ENCODE peak calls at places on chromosome 18, in ten cellular contexts. One of them, this sample, is unnamed. For H3K27me3, the result is how much of the 10 kb centered on the place peaks cover.

GRCh38 chr18:23900979-23901378 is 113.6 kb upstream of the TTC39C start:
- DNase-seq in neural progenitor cell: no peak
- DNase-seq in tibial artery: no peak
- DNase-seq in PC-9: no peak
- DNase-seq in PC-3: no peak
- DNase-seq in keratinocyte: no peak
- DNase-seq in thyroid gland: no peak
- DNase-seq in body of pancreas: no peak
- DNase-seq in psoas muscle: no peak
- DNase-seq in hepatocyte: no peak
- DNase-seq in this sample: no peak

GRCh38 chr18:2961828-2962227 is 51.1 kb downstream of the LPIN2 start:
- DNase-seq in neural progenitor cell: no peak
- DNase-seq in tibial artery: peak
- DNase-seq in PC-9: no peak
- DNase-seq in PC-3: no peak
- DNase-seq in keratinocyte: no peak
- DNase-seq in thyroid gland: peak
- DNase-seq in body of pancreas: no peak
- DNase-seq in psoas muscle: no peak
- DNase-seq in hepatocyte: no peak
- DNase-seq in this sample: no peak

GRCh38 chr18:63177822-63178525 is 141.6 kb downstream of the BCL2 start:
- DNase-seq in neural progenitor cell: no peak
- DNase-seq in tibial artery: no peak
- DNase-seq in PC-9: no peak
- DNase-seq in PC-3: no peak
- DNase-seq in keratinocyte: no peak
- DNase-seq in thyroid gland: no peak
- DNase-seq in body of pancreas: no peak
- DNase-seq in psoas muscle: peak
- DNase-seq in hepatocyte: peak
- DNase-seq in this sample: no peak

GRCh38 chr18:34787931-34788532 is 77.9 kb downstream of the DTNA start:
- DNase-seq in neural progenitor cell: peak
- DNase-seq in tibial artery: no peak
- DNase-seq in PC-9: no peak
- DNase-seq in PC-3: peak
- DNase-seq in keratinocyte: no peak
- DNase-seq in thyroid gland: peak
- DNase-seq in body of pancreas: peak
- DNase-seq in psoas muscle: no peak
- DNase-seq in hepatocyte: peak
- DNase-seq in this sample: no peak

GRCh38 chr18:11996907-11997306 is 15.6 kb downstream of the IMPA2 start:
- DNase-seq in neural progenitor cell: no peak
- DNase-seq in tibial artery: no peak
- DNase-seq in PC-9: no peak
- DNase-seq in PC-3: no peak
- DNase-seq in keratinocyte: no peak
- DNase-seq in thyroid gland: no peak
- DNase-seq in body of pancreas: no peak
- DNase-seq in psoas muscle: peak
- DNase-seq in hepatocyte: no peak
- DNase-seq in this sample: no peak

GRCh38 chr18:48952287-48953095 is 1.7 kb upstream of the SMAD7 start:
- DNase-seq in neural progenitor cell: peak
- DNase-seq in tibial artery: peak
- DNase-seq in PC-9: peak
- DNase-seq in PC-3: peak
- DNase-seq in keratinocyte: no peak
- DNase-seq in thyroid gland: peak
- DNase-seq in body of pancreas: peak
- DNase-seq in psoas muscle: peak
- DNase-seq in hepatocyte: peak
- DNase-seq in this sample: no peak

GRCh38 chr18:3624818-3625716 is 175.1 kb downstream of the TGIF1 start:
- DNase-seq in neural progenitor cell: no peak
- DNase-seq in tibial artery: no peak
- DNase-seq in PC-9: peak
- DNase-seq in PC-3: peak
- DNase-seq in keratinocyte: peak
- DNase-seq in thyroid gland: no peak
- DNase-seq in body of pancreas: no peak
- DNase-seq in psoas muscle: no peak
- DNase-seq in hepatocyte: peak
- DNase-seq in this sample: peak

GRCh38 chr18:9997711-9998110 is 83.9 kb downstream of the VAPA start:
- DNase-seq in neural progenitor cell: no peak
- DNase-seq in tibial artery: no peak
- DNase-seq in PC-9: no peak
- DNase-seq in PC-3: no peak
- DNase-seq in keratinocyte: no peak
- DNase-seq in thyroid gland: no peak
- DNase-seq in body of pancreas: no peak
- DNase-seq in psoas muscle: no peak
- DNase-seq in hepatocyte: no peak
- DNase-seq in this sample: no peak

GRCh38 chr18:69659142-69659651 is 258.5 kb downstream of the DOK6 start:
- DNase-seq in neural progenitor cell: no peak
- DNase-seq in tibial artery: no peak
- DNase-seq in PC-9: no peak
- DNase-seq in PC-3: no peak
- DNase-seq in keratinocyte: no peak
- DNase-seq in thyroid gland: no peak
- DNase-seq in body of pancreas: no peak
- DNase-seq in psoas muscle: no peak
- DNase-seq in hepatocyte: peak
- DNase-seq in this sample: no peak

GRCh38 chr18:65753520-65753919 is 2.7 kb downstream of the CDH7 start:
- DNase-seq in neural progenitor cell: peak
- DNase-seq in tibial artery: no peak
- DNase-seq in PC-9: no peak
- DNase-seq in PC-3: peak
- DNase-seq in keratinocyte: no peak
- DNase-seq in thyroid gland: no peak
- DNase-seq in body of pancreas: no peak
- DNase-seq in psoas muscle: no peak
- DNase-seq in hepatocyte: peak
- DNase-seq in this sample: no peak

GRCh38 chr18:58051765-58052460 is 7.9 kb downstream of the NEDD4L start:
- DNase-seq in neural progenitor cell: no peak
- DNase-seq in tibial artery: no peak
- DNase-seq in PC-9: no peak
- DNase-seq in PC-3: peak
- DNase-seq in keratinocyte: no peak
- DNase-seq in thyroid gland: no peak
- DNase-seq in body of pancreas: no peak
- DNase-seq in psoas muscle: no peak
- DNase-seq in hepatocyte: no peak
- DNase-seq in this sample: no peak

GRCh38 chr18:77360315-77361186 is 110.9 kb downstream of the GALR1 start:
- DNase-seq in neural progenitor cell: peak
- DNase-seq in tibial artery: no peak
- DNase-seq in PC-9: no peak
- DNase-seq in PC-3: no peak
- DNase-seq in keratinocyte: no peak
- DNase-seq in thyroid gland: no peak
- DNase-seq in body of pancreas: no peak
- DNase-seq in psoas muscle: no peak
- DNase-seq in hepatocyte: no peak
- DNase-seq in this sample: no peak

GRCh38 chr18:2036136-2036535 is 535.2 kb downstream of the METTL4 start:
- DNase-seq in neural progenitor cell: no peak
- DNase-seq in tibial artery: no peak
- DNase-seq in PC-9: no peak
- DNase-seq in PC-3: peak
- DNase-seq in keratinocyte: no peak
- DNase-seq in thyroid gland: no peak
- DNase-seq in body of pancreas: no peak
- DNase-seq in psoas muscle: no peak
- DNase-seq in hepatocyte: no peak
- DNase-seq in this sample: no peak

GRCh38 chr18:22324191-22325131 is 93.3 kb downstream of the CTAGE1 start:
- DNase-seq in neural progenitor cell: peak
- DNase-seq in tibial artery: peak
- DNase-seq in PC-9: no peak
- DNase-seq in PC-3: no peak
- DNase-seq in keratinocyte: no peak
- DNase-seq in thyroid gland: peak
- DNase-seq in body of pancreas: peak
- DNase-seq in psoas muscle: peak
- DNase-seq in hepatocyte: peak
- DNase-seq in this sample: no peak
- H3K4me3 ChIP-seq in neural progenitor cell: peak
- H3K4me3 ChIP-seq in tibial artery: peak
- H3K4me3 ChIP-seq in PC-9: no peak
- H3K4me3 ChIP-seq in PC-3: no peak
- H3K4me3 ChIP-seq in keratinocyte: peak
- H3K4me3 ChIP-seq in thyroid gland: no peak
- H3K4me3 ChIP-seq in body of pancreas: no peak
- H3K4me3 ChIP-seq in psoas muscle: peak
- H3K4me3 ChIP-seq in hepatocyte: peak
- H3K4me3 ChIP-seq in this sample: no peak

GRCh38 chr18:6219116-6219717 is 195.5 kb downstream of the L3MBTL4 start:
- DNase-seq in neural progenitor cell: peak
- DNase-seq in tibial artery: no peak
- DNase-seq in PC-9: peak
- DNase-seq in PC-3: peak
- DNase-seq in keratinocyte: no peak
- DNase-seq in thyroid gland: peak
- DNase-seq in body of pancreas: no peak
- DNase-seq in psoas muscle: no peak
- DNase-seq in hepatocyte: peak
- DNase-seq in this sample: no peak
- TF ChIP-seq CTCF in neural progenitor cell: peak
- TF ChIP-seq CTCF in tibial artery: peak
- TF ChIP-seq CTCF in PC-9: peak
- TF ChIP-seq CTCF in PC-3: peak
- TF ChIP-seq CTCF in keratinocyte: peak
- TF ChIP-seq CTCF in thyroid gland: peak
- TF ChIP-seq CTCF in body of pancreas: peak
- TF ChIP-seq CTCF in psoas muscle: peak
- TF ChIP-seq CTCF in hepatocyte: peak
- TF ChIP-seq CTCF in this sample: peak

GRCh38 chr18:47838396-47838795 is 92.1 kb downstream of the SMAD2 start:
- DNase-seq in neural progenitor cell: no peak
- DNase-seq in tibial artery: no peak
- DNase-seq in PC-9: no peak
- DNase-seq in PC-3: no peak
- DNase-seq in keratinocyte: no peak
- DNase-seq in thyroid gland: no peak
- DNase-seq in body of pancreas: no peak
- DNase-seq in psoas muscle: no peak
- DNase-seq in hepatocyte: no peak
- DNase-seq in this sample: no peak
- H3K27me3 ChIP-seq in neural progenitor cell: under half
- H3K27me3 ChIP-seq in tibial artery: under half
- H3K27me3 ChIP-seq in PC-9: under half
- H3K27me3 ChIP-seq in PC-3: under half
- H3K27me3 ChIP-seq in keratinocyte: under half
- H3K27me3 ChIP-seq in thyroid gland: under half
- H3K27me3 ChIP-seq in body of pancreas: under half
- H3K27me3 ChIP-seq in psoas muscle: under half
- H3K27me3 ChIP-seq in hepatocyte: under half
- H3K27me3 ChIP-seq in this sample: under half

DNA sequence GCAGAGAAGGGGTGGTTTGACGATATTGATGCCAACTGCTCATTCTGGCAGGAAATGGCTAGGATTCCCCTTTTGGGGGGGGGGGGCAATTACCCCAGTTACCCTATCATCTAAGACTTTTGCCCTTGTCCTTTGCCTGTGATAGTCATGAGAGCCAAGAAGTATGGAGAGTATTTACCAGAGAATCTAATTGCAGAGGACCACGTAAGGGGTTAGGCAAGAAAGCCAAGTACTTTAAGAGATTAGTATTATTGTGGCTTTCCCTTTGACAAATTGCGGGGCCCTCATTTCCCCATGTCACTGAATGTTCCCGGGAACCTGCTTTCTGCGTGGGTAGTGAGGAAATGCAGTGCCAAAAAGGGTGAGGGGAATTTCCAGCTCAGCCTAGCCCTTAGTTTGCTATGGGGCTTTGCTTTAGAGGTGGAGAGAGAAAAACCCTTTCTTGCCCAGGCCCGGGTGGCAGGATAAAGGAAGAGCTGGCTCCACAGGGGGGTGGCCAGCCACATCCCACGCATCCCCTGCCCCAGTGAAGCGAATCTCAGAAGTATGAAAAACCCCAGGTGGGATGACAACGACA is 1.5 kb downstream of the AQP4 start:
- DNase-seq in neural progenitor cell: no peak
- DNase-seq in tibial artery: no peak
- DNase-seq in PC-9: no peak
- DNase-seq in PC-3: no peak
- DNase-seq in keratinocyte: no peak
- DNase-seq in thyroid gland: peak
- DNase-seq in body of pancreas: no peak
- DNase-seq in psoas muscle: no peak
- DNase-seq in hepatocyte: no peak
- DNase-seq in this sample: no peak
- H3K4me3 ChIP-seq in neural progenitor cell: peak
- H3K4me3 ChIP-seq in tibial artery: no peak
- H3K4me3 ChIP-seq in PC-9: no peak
- H3K4me3 ChIP-seq in PC-3: no peak
- H3K4me3 ChIP-seq in keratinocyte: no peak
- H3K4me3 ChIP-seq in thyroid gland: no peak
- H3K4me3 ChIP-seq in body of pancreas: no peak
- H3K4me3 ChIP-seq in psoas muscle: peak
- H3K4me3 ChIP-seq in hepatocyte: no peak
- H3K4me3 ChIP-seq in this sample: no peak

This sample was measured in BJ.